ENCODE peak calls at places on chromosomes 7 and 10, in ten cellular contexts. D is Kasumi-1; B is CD8-positive, alpha-beta memory T cell; A is stimulated activated CD8-positive, alpha-beta memory T cell treated with anti-CD3 and anti-CD28 coated beads, Interleukin-4, amount 100 ng/mL, for 1 hour; C is ELR; Z is DMS153; S is CD4-positive, alpha-beta T cell; P is stimulated activated CD4-positive, alpha-beta T cell treated with anti-CD3 and anti-CD28 coated beads, Interleukin-12 subunit alpha, Interleukin-12 subunit beta, amount 100 ng/mL, for 48 hours; K is activated naive CD4-positive, alpha-beta T cell treated with anti-CD3 and anti-CD28 coated beads, Interleukin-2, amount 10 ng/mL, durations not matched to agents 7 days and 5 days; F is KBM-7. T is an unnamed sample.

GRCh38 chr10:2341298-2341697 is 604.0 kb upstream of the ADARB2 start:
- DNase-seq in D (no peak), B (no peak), A (no peak), C (no peak), Z (no peak), S (no peak), P (no peak), K (no peak), F (no peak), T (no peak)

GRCh38 chr7:106752345-106752744 is 91.4 kb upstream of the CCDC71L start:
- DNase-seq in D (no peak), B (no peak), A (no peak), C (no peak), Z (no peak), S (no peak), P (no peak), K (no peak), F (no peak), T (no peak)

GRCh38 chr7:94338921-94339371 is 55.7 kb upstream of the COL1A2 start:
- DNase-seq in D (no peak), B (no peak), A (no peak), C (peak), Z (no peak), S (no peak), P (no peak), K (no peak), F (no peak), T (no peak)

GRCh38 chr10:79029478-79030390 is 39.0 kb upstream of the ZMIZ1 start:
- DNase-seq in D (no peak), B (no peak), A (no peak), C (no peak), Z (no peak), S (no peak), P (no peak), K (peak), F (no peak), T (no peak)

GRCh38 chr7:126065766-126066165 is 1136.1 kb upstream of the POT1 start:
- DNase-seq in D (no peak), B (no peak), A (no peak), C (no peak), Z (no peak), S (no peak), P (no peak), K (no peak), F (no peak), T (no peak)

GRCh38 chr7:105210721-105211205 is 178.0 kb downstream of the SRPK2 start:
- DNase-seq in D (peak), B (no peak), A (no peak), C (no peak), Z (no peak), S (no peak), P (no peak), K (no peak), F (no peak), T (no peak)

GRCh38 chr7:127578036-127578684 is 7.2 kb downstream of the GCC1 start:
- DNase-seq in D (peak), B (no peak), A (no peak), C (peak), Z (no peak), S (no peak), P (no peak), K (no peak), F (no peak), T (no peak)

GRCh38 chr7:118153551-118154177 is 30.3 kb upstream of the LSM8 start:
- DNase-seq in D (peak), B (no peak), A (no peak), C (peak), Z (no peak), S (no peak), P (no peak), K (no peak), F (peak), T (no peak)

GRCh38 chr10:88889559-88890337 is 9.7 kb downstream of the STAMBPL1 start:
- DNase-seq in D (no peak), B (no peak), A (no peak), C (no peak), Z (no peak), S (no peak), P (no peak), K (no peak), F (no peak), T (no peak)

GRCh38 chr7:113404245-113404644 is 285.9 kb upstream of the SMIM30 start:
- DNase-seq in D (peak), B (no peak), A (no peak), C (peak), Z (no peak), S (no peak), P (no peak), K (no peak), F (peak), T (no peak)

GRCh38 chr7:129095258-129095657 is 40.3 kb upstream of the TNPO3 start:
- DNase-seq in D (no peak), B (no peak), A (no peak), C (no peak), Z (no peak), S (peak), P (no peak), K (peak), F (no peak), T (no peak)

GRCh38 chr10:11162828-11163599 is 145.3 kb downstream of the CELF2 start:
- DNase-seq in D (peak), B (peak), A (peak), C (no peak), Z (no peak), S (peak), P (no peak), K (peak), F (peak), T (no peak)

GRCh38 chr7:28315565-28316420 is 96.5 kb upstream of the CREB5 start:
- DNase-seq in D (no peak), B (no peak), A (no peak), C (peak), Z (peak), S (no peak), P (no peak), K (no peak), F (no peak), T (no peak)

GRCh38 chr10:97318772-97319651 is at the start of gene FRAT1:
- DNase-seq in D (peak), B (peak), A (peak), C (peak), Z (peak), S (peak), P (peak), K (peak), F (peak), T (peak)

GRCh38 chr10:132836248-132836831 is 50.4 kb upstream of the NKX6-2 start:
- DNase-seq in D (no peak), B (no peak), A (no peak), C (no peak), Z (no peak), S (no peak), P (no peak), K (no peak), F (no peak), T (peak)

GRCh38 chr10:6405713-6406112 is 174.4 kb downstream of the PRKCQ start:
- DNase-seq in D (no peak), B (no peak), A (no peak), C (no peak), Z (no peak), S (no peak), P (no peak), K (no peak), F (no peak), T (no peak)

T was measured in progenitor cell of endocrine pancreas.